ENCODE peak calls at places on chromosomes 5 and 9, in eight cellular contexts. One of them, this sample, is unnamed. For H3K4me1, the result is how much of the 10 kb centered on the place peaks cover.

GRCh38 chr5:73295447-73295846 is 122.5 kb downstream of the TMEM174 start:
- DNase-seq in stomach: no peak
- DNase-seq in pancreas: no peak
- DNase-seq in IMR-90: no peak
- DNase-seq in left ventricle myocardium inferior: no peak
- DNase-seq in neural progenitor cell: peak
- DNase-seq in tibial artery: no peak
- DNase-seq in kidney: no peak
- DNase-seq in this sample: no peak

GRCh38 chr5:106595864-106596263 is 1074.9 kb downstream of the EFNA5 start:
- DNase-seq in stomach: no peak
- DNase-seq in pancreas: no peak
- DNase-seq in IMR-90: no peak
- DNase-seq in left ventricle myocardium inferior: no peak
- DNase-seq in neural progenitor cell: no peak
- DNase-seq in tibial artery: no peak
- DNase-seq in kidney: no peak
- DNase-seq in this sample: no peak

GRCh38 chr9:131677445-131678180 is 62.3 kb downstream of the RAPGEF1 start:
- DNase-seq in stomach: no peak
- DNase-seq in pancreas: no peak
- DNase-seq in IMR-90: peak
- DNase-seq in left ventricle myocardium inferior: no peak
- DNase-seq in neural progenitor cell: peak
- DNase-seq in tibial artery: no peak
- DNase-seq in kidney: no peak
- DNase-seq in this sample: no peak

GRCh38 chr5:159855476-159856157 is 60.7 kb upstream of the ADRA1B start:
- DNase-seq in stomach: no peak
- DNase-seq in pancreas: no peak
- DNase-seq in IMR-90: peak
- DNase-seq in left ventricle myocardium inferior: peak
- DNase-seq in neural progenitor cell: no peak
- DNase-seq in tibial artery: no peak
- DNase-seq in kidney: no peak
- DNase-seq in this sample: no peak

GRCh38 chr5:83925321-83925877 is 204.7 kb upstream of the HAPLN1 start:
- DNase-seq in stomach: no peak
- DNase-seq in pancreas: no peak
- DNase-seq in IMR-90: peak
- DNase-seq in left ventricle myocardium inferior: no peak
- DNase-seq in neural progenitor cell: no peak
- DNase-seq in tibial artery: no peak
- DNase-seq in kidney: no peak
- DNase-seq in this sample: no peak

GRCh38 chr9:19992556-19992955 is 203.7 kb upstream of the SLC24A2 start:
- DNase-seq in stomach: no peak
- DNase-seq in pancreas: no peak
- DNase-seq in IMR-90: peak
- DNase-seq in left ventricle myocardium inferior: no peak
- DNase-seq in neural progenitor cell: no peak
- DNase-seq in tibial artery: no peak
- DNase-seq in kidney: no peak
- DNase-seq in this sample: no peak

GRCh38 chr9:93896093-93896492 is 59.1 kb downstream of the BARX1 start:
- DNase-seq in stomach: peak
- DNase-seq in pancreas: peak
- DNase-seq in IMR-90: no peak
- DNase-seq in left ventricle myocardium inferior: no peak
- DNase-seq in neural progenitor cell: no peak
- DNase-seq in tibial artery: peak
- DNase-seq in kidney: no peak
- DNase-seq in this sample: no peak

GRCh38 chr9:121861501-121862180 is 210.2 kb downstream of the DAB2IP start:
- DNase-seq in stomach: peak
- DNase-seq in pancreas: no peak
- DNase-seq in IMR-90: no peak
- DNase-seq in left ventricle myocardium inferior: peak
- DNase-seq in neural progenitor cell: peak
- DNase-seq in tibial artery: no peak
- DNase-seq in kidney: no peak
- DNase-seq in this sample: peak

GRCh38 chr5:35857606-35858205 is 1.0 kb downstream of the IL7R start:
- DNase-seq in stomach: no peak
- DNase-seq in pancreas: no peak
- DNase-seq in IMR-90: peak
- DNase-seq in left ventricle myocardium inferior: no peak
- DNase-seq in neural progenitor cell: no peak
- DNase-seq in tibial artery: no peak
- DNase-seq in kidney: no peak
- DNase-seq in this sample: no peak

DNA sequence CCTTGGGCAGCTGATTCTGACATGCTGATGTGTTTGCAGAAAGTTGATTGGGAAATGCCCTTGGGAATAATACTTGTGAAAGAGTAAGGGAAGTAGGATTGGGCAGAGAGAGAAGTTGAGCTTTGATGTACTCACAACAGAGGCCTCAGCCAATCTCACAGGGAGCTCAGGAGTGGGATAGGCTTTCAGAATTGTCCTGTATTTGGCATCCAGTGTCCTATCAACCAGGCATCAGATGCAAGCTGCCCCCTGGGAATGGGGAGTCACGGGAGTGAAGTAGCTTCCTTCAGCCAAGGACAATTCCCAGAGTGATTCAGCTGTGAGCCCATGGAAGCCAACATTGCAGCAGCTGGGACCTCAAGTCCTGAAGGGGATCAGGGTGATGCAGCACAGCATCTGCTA is 39.6 kb downstream of the DMAC1 start:
- DNase-seq in stomach: no peak
- DNase-seq in pancreas: no peak
- DNase-seq in IMR-90: no peak
- DNase-seq in left ventricle myocardium inferior: peak
- DNase-seq in neural progenitor cell: no peak
- DNase-seq in tibial artery: peak
- DNase-seq in kidney: peak
- DNase-seq in this sample: no peak
- H3K27ac ChIP-seq in stomach: no peak
- H3K27ac ChIP-seq in pancreas: no peak
- H3K27ac ChIP-seq in IMR-90: no peak
- H3K27ac ChIP-seq in left ventricle myocardium inferior: no peak
- H3K27ac ChIP-seq in neural progenitor cell: no peak
- H3K27ac ChIP-seq in tibial artery: no peak
- H3K27ac ChIP-seq in kidney: no peak
- H3K27ac ChIP-seq in this sample: no peak

DNA sequence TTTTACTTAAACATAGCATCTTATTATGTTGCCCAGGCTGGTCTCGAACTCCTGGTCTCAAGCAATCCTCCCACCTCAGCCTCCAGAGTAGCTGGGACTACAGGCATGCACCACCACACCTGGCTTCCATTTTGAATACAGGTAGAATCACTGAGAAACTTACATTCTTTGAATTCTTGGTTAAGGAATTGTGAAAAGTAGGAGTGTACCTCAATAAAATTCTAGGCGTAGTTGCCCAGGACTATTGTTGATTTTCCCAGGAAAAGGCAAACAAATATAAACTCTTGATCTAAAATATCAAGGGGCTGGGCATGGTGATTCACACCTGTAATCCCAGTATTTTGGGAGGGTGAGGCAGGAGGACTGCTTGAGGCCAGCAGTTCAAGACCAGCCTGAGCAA is 16.8 kb upstream of the DMXL1 start:
- DNase-seq in stomach: no peak
- DNase-seq in pancreas: no peak
- DNase-seq in IMR-90: no peak
- DNase-seq in left ventricle myocardium inferior: no peak
- DNase-seq in neural progenitor cell: no peak
- DNase-seq in tibial artery: no peak
- DNase-seq in kidney: no peak
- DNase-seq in this sample: no peak
- TF ChIP-seq CTCF in stomach: no peak
- TF ChIP-seq CTCF in pancreas: no peak
- TF ChIP-seq CTCF in IMR-90: no peak
- TF ChIP-seq CTCF in left ventricle myocardium inferior: no peak
- TF ChIP-seq CTCF in neural progenitor cell: no peak
- TF ChIP-seq CTCF in tibial artery: no peak
- TF ChIP-seq CTCF in kidney: no peak
- TF ChIP-seq CTCF in this sample: no peak

GRCh38 chr5:24566933-24567332 is 77.8 kb downstream of the CDH10 start:
- DNase-seq in stomach: no peak
- DNase-seq in pancreas: no peak
- DNase-seq in IMR-90: no peak
- DNase-seq in left ventricle myocardium inferior: no peak
- DNase-seq in neural progenitor cell: no peak
- DNase-seq in tibial artery: no peak
- DNase-seq in kidney: no peak
- DNase-seq in this sample: no peak
- H3K4me1 ChIP-seq in stomach: under half
- H3K4me1 ChIP-seq in pancreas: under half
- H3K4me1 ChIP-seq in IMR-90: under half
- H3K4me1 ChIP-seq in left ventricle myocardium inferior: under half
- H3K4me1 ChIP-seq in neural progenitor cell: under half
- H3K4me1 ChIP-seq in tibial artery: under half
- H3K4me1 ChIP-seq in kidney: under half
- H3K4me1 ChIP-seq in this sample: under half

GRCh38 chr9:104746798-104747197 is 685 bp upstream of the NIPSNAP3A start:
- DNase-seq in stomach: no peak
- DNase-seq in pancreas: no peak
- DNase-seq in IMR-90: no peak
- DNase-seq in left ventricle myocardium inferior: no peak
- DNase-seq in neural progenitor cell: no peak
- DNase-seq in tibial artery: no peak
- DNase-seq in kidney: no peak
- DNase-seq in this sample: no peak
- H3K27ac ChIP-seq in stomach: peak
- H3K27ac ChIP-seq in pancreas: peak
- H3K27ac ChIP-seq in IMR-90: no peak
- H3K27ac ChIP-seq in left ventricle myocardium inferior: peak
- H3K27ac ChIP-seq in neural progenitor cell: no peak
- H3K27ac ChIP-seq in tibial artery: no peak
- H3K27ac ChIP-seq in kidney: no peak
- H3K27ac ChIP-seq in this sample: no peak